ENCODE peak calls at places on chromosomes 4 and X, in four cellular contexts. K is hepatocyte, U is HCT116, N is OCI-LY7. M is an unnamed sample.

GRCh38 chr4:75995727-75996126 is 5.0 kb upstream of the SDAD1 start:
- DNase-seq in K (peak; percentile 78), U (peak; percentile 42), N (peak; percentile 68), M (peak; percentile 77)

GRCh38 chrX:132568291-132568690 is 79.5 kb upstream of the MBNL3 start:
- DNase-seq in K (no peak), U (no peak), N (no peak), M (no peak)

GRCh38 chr4:159308571-159309340 is 205.9 kb downstream of the RAPGEF2 start:
- DNase-seq in K (no peak), U (no peak), N (no peak), M (no peak)

GRCh38 chr4:38605794-38606586 is 58.0 kb upstream of the KLF3 start:
- DNase-seq in K (no peak), U (no peak), N (no peak), M (no peak)

GRCh38 chr4:137213372-137214173 is 318.7 kb downstream of the PCDH18 start:
- DNase-seq in K (no peak), U (no peak), N (no peak), M (no peak)

GRCh38 chr4:99670409-99671073 is 12.9 kb upstream of the C4orf54 start:
- DNase-seq in K (no peak), U (no peak), N (no peak), M (no peak)

GRCh38 chr4:25358515-25359275 is 18.4 kb upstream of the ANAPC4 start:
- DNase-seq in K (peak; percentile 57), U (no peak), N (peak; percentile 58), M (no peak)

GRCh38 chrX:138748480-138748879 is 37.0 kb upstream of the FGF13 start:
- DNase-seq in K (peak; percentile 33), U (no peak), N (peak; percentile 16), M (peak; percentile 74)

DNA sequence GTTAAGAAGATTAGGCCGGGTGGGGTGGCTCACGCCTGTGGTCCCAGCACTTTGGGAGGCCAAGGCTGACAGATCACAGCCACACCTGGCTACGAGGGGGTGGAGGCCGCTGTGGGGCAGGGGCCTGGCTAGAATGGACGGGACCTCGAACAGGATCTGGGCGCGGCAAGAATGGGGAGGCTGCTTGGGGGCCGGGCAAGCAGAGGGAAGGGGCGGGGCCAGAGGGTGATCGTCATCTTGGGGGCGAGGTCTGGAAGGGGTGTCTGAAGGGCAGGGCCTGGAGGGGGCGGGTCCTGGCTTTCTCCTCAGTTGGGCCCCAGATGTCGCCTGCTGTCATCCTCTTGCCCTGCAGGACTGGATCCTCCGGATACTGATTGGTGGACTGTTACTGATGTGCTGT is 57.3 kb upstream of the ENPEP start:
- DNase-seq in K (no peak), U (no peak), N (no peak), M (peak; percentile 53)
- H3K9me2 ChIP-seq in K (no peaks in the 10 kb centered on the region), U (no peaks in the 10 kb centered on the region), N (no peaks in the 10 kb centered on the region), M (no peaks in the 10 kb centered on the region)

GRCh38 chr4:102832667-102833066 is 5.3 kb upstream of the UBE2D3 start:
- DNase-seq in K (no peak), U (no peak), N (no peak), M (no peak)

GRCh38 chr4:102832105-102832504 is 4.8 kb upstream of the UBE2D3 start:
- DNase-seq in K (no peak), U (no peak), N (no peak), M (no peak)

GRCh38 chr4:102842367-102842766 is 15.0 kb upstream of the UBE2D3 start:
- DNase-seq in K (no peak), U (no peak), N (peak; percentile 27), M (peak; percentile 54)

GRCh38 chr4:102836596-102836995 is 9.2 kb upstream of the UBE2D3 start:
- DNase-seq in K (no peak), U (no peak), N (no peak), M (no peak)
- H3K9me2 ChIP-seq in K (no peaks in the 10 kb centered on the region), U (no peaks in the 10 kb centered on the region), N (no peaks in the 10 kb centered on the region), M (no peaks in the 10 kb centered on the region)

GRCh38 chr4:180768610-180769009 is 1474.6 kb upstream of the TENM3 start:
- DNase-seq in K (no peak), U (no peak), N (no peak), M (no peak)
- H3K9me2 ChIP-seq in K (no peaks in the 10 kb centered on the region), U (no peaks in the 10 kb centered on the region), N (no peaks in the 10 kb centered on the region), M (no peaks in the 10 kb centered on the region)

GRCh38 chr4:70778888-70779422 is 57.2 kb downstream of the RUFY3 start:
- DNase-seq in K (peak; percentile 51), U (no peak), N (no peak), M (no peak)
- H3K9me2 ChIP-seq in K (no peaks in the 10 kb centered on the region), U (no peaks in the 10 kb centered on the region), N (no peaks in the 10 kb centered on the region), M (no peaks in the 10 kb centered on the region)

DNA sequence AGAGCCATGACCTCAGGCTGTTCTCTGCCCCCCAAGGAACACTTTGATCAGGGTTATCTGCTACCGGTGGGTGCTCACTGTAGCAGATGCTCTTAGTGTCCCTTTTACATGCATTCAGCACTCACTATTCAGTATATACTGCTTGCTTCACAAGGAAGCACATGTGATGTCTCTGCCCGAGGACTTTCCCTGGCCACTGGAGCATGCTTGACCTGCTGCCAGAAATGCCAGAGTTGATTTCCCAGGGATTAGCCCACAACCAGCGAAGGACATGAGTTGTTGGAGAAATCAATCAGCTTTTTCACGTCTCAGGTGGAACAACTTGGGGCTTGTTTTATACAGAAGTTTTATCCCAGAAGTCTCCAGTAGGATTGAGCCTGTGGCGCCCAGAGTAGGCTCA is 51.2 kb upstream of the RPS6KA3 start:
- DNase-seq in K (no peak), U (no peak), N (no peak), M (no peak)
- H3K9me2 ChIP-seq in K (no peaks in the 10 kb centered on the region), U (no peaks in the 10 kb centered on the region), N (no peaks in the 10 kb centered on the region), M (no peaks in the 10 kb centered on the region)

DNA sequence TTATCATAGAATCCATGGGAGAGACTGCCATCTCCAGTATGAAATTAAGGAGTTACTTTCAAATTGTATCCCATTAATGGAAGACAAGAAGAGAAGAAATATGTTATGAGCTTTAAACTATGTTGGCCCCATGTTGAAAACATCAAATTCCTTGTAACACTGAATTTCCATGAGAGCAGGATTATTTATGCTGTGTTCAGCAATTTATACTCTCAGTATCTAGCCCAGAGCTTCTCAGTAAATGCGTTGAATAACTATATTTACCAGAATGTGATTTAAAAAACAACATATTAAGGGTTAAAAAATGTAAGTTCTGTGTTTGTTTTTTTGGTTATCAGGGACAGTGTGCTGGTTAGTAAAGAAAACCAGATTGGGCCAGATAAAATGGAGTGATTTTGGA is 74.2 kb downstream of the ADGRL3 start:
- DNase-seq in K (no peak), U (no peak), N (no peak), M (no peak)
- H3K9me2 ChIP-seq in K (no peaks in the 10 kb centered on the region), U (no peaks in the 10 kb centered on the region), N (no peaks in the 10 kb centered on the region), M (no peaks in the 10 kb centered on the region)

M was measured in Karpas-422.